ENCODE peak calls at places on chromosomes 4 and X, in seven cellular contexts. B is OCI-LY7; M is BJ; K is AG04449; I is PC-9; U is CD8-positive, alpha-beta T cell; H is epithelial cell of esophagus. C is an unnamed sample.

GRCh38 chrX:96707829-96708228 is 23.2 kb downstream of the DIAPH2 start:
- DNase-seq in B (no peak), M (no peak), K (no peak), I (no peak), U (no peak), H (no peak), C (no peak)

GRCh38 chr4:56410247-56410646 is 23.0 kb upstream of the AASDH start:
- DNase-seq in B (no peak), M (peak; percentile 96), K (peak; percentile 83), I (peak; percentile 93), U (no peak), H (peak; percentile 97), C (no peak)

GRCh38 chr4:119151161-119151560 is 15.5 kb downstream of the MYOZ2 start:
- DNase-seq in B (no peak), M (no peak), K (no peak), I (no peak), U (no peak), H (no peak), C (no peak)

GRCh38 chr4:187992971-187993370 is 2.6 kb upstream of the ZFP42 start:
- DNase-seq in B (no peak), M (no peak), K (no peak), I (no peak), U (no peak), H (no peak), C (no peak)

GRCh38 chr4:80610845-80611244 is 275.3 kb downstream of the CFAP299 start:
- DNase-seq in B (peak; percentile 99), M (no peak), K (no peak), I (no peak), U (no peak), H (peak; percentile 30), C (no peak)

GRCh38 chrX:104343408-104344129 is 88.8 kb upstream of the ESX1 start:
- DNase-seq in B (peak; percentile 46), M (peak; percentile 47), K (no peak), I (peak; percentile 81), U (peak; percentile 14), H (peak; percentile 63), C (no peak)

GRCh38 chr4:156805696-156806095 is 165.9 kb downstream of the PDGFC start:
- DNase-seq in B (no peak), M (no peak), K (no peak), I (no peak), U (no peak), H (peak; percentile 66), C (no peak)

GRCh38 chrX:25020391-25021131 is 4.8 kb upstream of the ARX start:
- DNase-seq in B (peak; percentile 25), M (no peak), K (no peak), I (no peak), U (peak; percentile 24), H (no peak), C (no peak)

GRCh38 chrX:152640039-152640818 is 2.5 kb downstream of the GABRQ start:
- DNase-seq in B (no peak), M (no peak), K (no peak), I (no peak), U (no peak), H (peak; percentile 42), C (no peak)

GRCh38 chr4:40552536-40552935 is 77.1 kb downstream of the RBM47 start:
- DNase-seq in B (no peak), M (no peak), K (no peak), I (no peak), U (no peak), H (peak; percentile 18), C (no peak)

GRCh38 chrX:119479845-119480244 is 11.6 kb downstream of the SLC25A5 start:
- DNase-seq in B (no peak), M (no peak), K (no peak), I (no peak), U (no peak), H (peak; percentile 90), C (no peak)

GRCh38 chr4:123398803-123399637 is 2.4 kb downstream of the SPRY1 start:
- DNase-seq in B (peak; percentile 58), M (no peak), K (no peak), I (peak; percentile 85), U (peak; percentile 51), H (peak; percentile 68), C (peak; percentile 90)

GRCh38 chr4:112421911-112422310 is 94.1 kb downstream of the NEUROG2 start:
- DNase-seq in B (no peak), M (no peak), K (no peak), I (no peak), U (no peak), H (no peak), C (no peak)

GRCh38 chr4:7197910-7198309 is 5.6 kb downstream of the SORCS2 start:
- DNase-seq in B (no peak), M (no peak), K (no peak), I (no peak), U (no peak), H (no peak), C (no peak)

GRCh38 chr4:165440415-165440882 is 61.6 kb downstream of the CPE start:
- DNase-seq in B (no peak), M (no peak), K (no peak), I (peak; percentile 87), U (no peak), H (peak; percentile 86), C (no peak)

GRCh38 chrX:120857240-120857639 is 18.4 kb downstream of the CT47B1 start:
- DNase-seq in B (peak; percentile 16), M (no peak), K (no peak), I (no peak), U (no peak), H (peak; percentile 3), C (no peak)

GRCh38 chr4:35286434-35286833 is 957.9 kb downstream of the ARAP2 start:
- DNase-seq in B (no peak), M (no peak), K (no peak), I (no peak), U (no peak), H (no peak), C (no peak)

GRCh38 chr4:71049395-71049794 is 55.9 kb downstream of the DCK start:
- DNase-seq in B (no peak), M (no peak), K (no peak), I (no peak), U (no peak), H (no peak), C (no peak)

GRCh38 chr4:71052034-71052433 is 58.6 kb downstream of the DCK start:
- DNase-seq in B (no peak), M (no peak), K (no peak), I (no peak), U (no peak), H (no peak), C (no peak)

GRCh38 chr4:71052716-71053115 is 59.3 kb downstream of the DCK start:
- DNase-seq in B (no peak), M (no peak), K (no peak), I (no peak), U (no peak), H (no peak), C (no peak)

GRCh38 chr4:71045256-71045655 is 51.8 kb downstream of the DCK start:
- DNase-seq in B (no peak), M (no peak), K (no peak), I (no peak), U (no peak), H (no peak), C (no peak)

DNA sequence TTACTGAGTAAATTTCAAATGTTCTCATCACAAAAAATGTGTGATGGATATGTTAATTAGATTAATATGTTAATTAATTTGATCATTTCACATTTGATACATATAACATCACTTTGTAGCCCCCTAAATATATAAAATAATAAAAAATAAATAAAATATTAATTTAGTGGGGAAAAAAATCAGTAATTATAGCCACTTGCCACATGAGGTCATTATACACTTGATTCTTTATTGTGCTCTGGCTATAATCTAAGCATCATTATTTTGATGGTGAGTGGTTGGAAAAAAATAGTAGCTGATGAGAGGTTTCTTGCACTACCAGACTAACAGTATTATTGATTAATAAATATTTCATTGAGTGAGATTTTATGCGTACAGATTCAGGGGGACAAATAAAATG is 57.4 kb downstream of the DCK start:
- DNase-seq in B (no peak), M (no peak), K (no peak), I (no peak), U (no peak), H (no peak), C (no peak)
- TF ChIP-seq CTCF in B (peak; percentile 51), M (no peak), K (no peak), I (no peak), U (no peak), H (no peak), C (no peak)

GRCh38 chrX:77910108-77910840 is at the start of gene ATP7A:
- DNase-seq in B (peak; percentile 92), M (peak; percentile 34), K (peak; percentile 34), I (peak; percentile 78), U (peak; percentile 86), H (peak; percentile 80), C (peak; percentile 96)
- TF ChIP-seq CTCF in B (peak; percentile 64), M (peak; percentile 63), K (peak; percentile 66), I (peak; percentile 63), U (peak; percentile 41), H (peak; percentile 47), C (peak; percentile 47)

GRCh38 chr4:20219526-20219925 is 32.2 kb upstream of the SLIT2 start:
- DNase-seq in B (no peak), M (no peak), K (no peak), I (no peak), U (no peak), H (peak; percentile 13), C (no peak)

GRCh38 chr4:20217521-20217920 is 34.2 kb upstream of the SLIT2 start:
- DNase-seq in B (no peak), M (no peak), K (no peak), I (no peak), U (no peak), H (no peak), C (no peak)

DNA sequence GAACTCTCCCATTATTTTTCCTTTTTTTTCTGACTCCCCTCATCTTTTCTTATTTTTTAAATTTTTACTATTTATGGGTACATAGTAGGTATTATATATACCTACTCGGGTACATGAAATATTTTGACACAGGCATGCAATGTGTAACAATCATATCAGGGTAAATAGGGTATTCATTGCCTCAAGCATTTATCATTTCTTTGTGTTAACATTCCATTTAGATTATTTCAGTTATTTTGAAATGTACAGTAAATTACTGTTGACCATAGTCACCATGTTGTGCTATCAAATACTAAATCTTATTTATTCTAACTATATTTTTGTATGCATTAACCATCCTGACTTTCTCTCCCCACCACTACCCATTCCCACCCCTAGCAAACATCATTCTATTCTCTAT is 33.8 kb upstream of the SLIT2 start:
- DNase-seq in B (no peak), M (no peak), K (no peak), I (no peak), U (no peak), H (peak; percentile 25), C (no peak)
- TF ChIP-seq CTCF in B (no peak), M (no peak), K (no peak), I (no peak), U (no peak), H (no peak), C (no peak)

GRCh38 chr4:30268370-30268769 is 451.8 kb upstream of the PCDH7 start:
- DNase-seq in B (no peak), M (no peak), K (no peak), I (no peak), U (no peak), H (no peak), C (no peak)

GRCh38 chr4:30264465-30264864 is 455.7 kb upstream of the PCDH7 start:
- DNase-seq in B (no peak), M (no peak), K (no peak), I (no peak), U (no peak), H (no peak), C (peak; percentile 61)

DNA sequence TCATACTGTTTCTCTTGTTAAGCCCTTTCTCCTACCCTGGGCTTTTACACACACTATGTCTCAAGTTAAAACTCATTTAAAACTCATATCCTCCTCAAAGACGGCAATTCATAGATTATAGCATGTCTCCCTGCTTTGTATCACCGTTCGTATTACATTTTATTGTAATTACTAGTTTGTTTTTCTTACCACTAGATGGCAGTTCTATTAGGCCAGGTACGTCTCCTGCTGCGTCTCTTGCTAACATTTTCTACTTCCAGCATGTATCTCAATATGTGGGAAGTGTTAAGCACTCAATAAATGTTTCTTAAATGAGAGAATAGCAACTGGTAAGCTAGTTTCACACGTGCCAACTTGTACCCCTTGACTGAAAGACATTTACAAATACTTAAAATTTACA is 450.3 kb upstream of the PCDH7 start:
- DNase-seq in B (no peak), M (no peak), K (no peak), I (no peak), U (no peak), H (peak; percentile 32), C (no peak)
- TF ChIP-seq CTCF in B (peak; percentile 56), M (no peak), K (no peak), I (peak; percentile 51), U (no peak), H (peak; percentile 61), C (no peak)